ENCODE peak calls at places on chromosomes 6 and 20, in seven cellular contexts. One of them, this sample, is unnamed. For H3K4me1, the result is how much of the 10 kb centered on the place peaks cover.

GRCh38 chr20:1894471-1894950 is 696 bp upstream of the SIRPA start:
- DNase-seq in heart right ventricle: no peak
- DNase-seq in PC-9: peak
- DNase-seq in kidney: peak
- DNase-seq in heart left ventricle: peak
- DNase-seq in tibial artery: peak
- DNase-seq in ascending aorta: no peak
- DNase-seq in this sample: peak

GRCh38 chr6:118325220-118325860 is 222.8 kb upstream of the PLN start:
- DNase-seq in heart right ventricle: no peak
- DNase-seq in PC-9: no peak
- DNase-seq in kidney: no peak
- DNase-seq in heart left ventricle: peak
- DNase-seq in tibial artery: peak
- DNase-seq in ascending aorta: peak
- DNase-seq in this sample: no peak

GRCh38 chr6:40419377-40419776 is 167.8 kb downstream of the LRFN2 start:
- DNase-seq in heart right ventricle: no peak
- DNase-seq in PC-9: no peak
- DNase-seq in kidney: no peak
- DNase-seq in heart left ventricle: no peak
- DNase-seq in tibial artery: peak
- DNase-seq in ascending aorta: no peak
- DNase-seq in this sample: no peak

GRCh38 chr6:7131390-7131789 is 23.6 kb downstream of the RREB1 start:
- DNase-seq in heart right ventricle: no peak
- DNase-seq in PC-9: no peak
- DNase-seq in kidney: no peak
- DNase-seq in heart left ventricle: no peak
- DNase-seq in tibial artery: no peak
- DNase-seq in ascending aorta: no peak
- DNase-seq in this sample: no peak

GRCh38 chr6:163797313-163797712 is 382.8 kb downstream of the QKI start:
- DNase-seq in heart right ventricle: no peak
- DNase-seq in PC-9: no peak
- DNase-seq in kidney: no peak
- DNase-seq in heart left ventricle: no peak
- DNase-seq in tibial artery: no peak
- DNase-seq in ascending aorta: no peak
- DNase-seq in this sample: no peak

GRCh38 chr6:43269273-43270007 is 26.2 kb downstream of the TTBK1 start:
- DNase-seq in heart right ventricle: peak
- DNase-seq in PC-9: no peak
- DNase-seq in kidney: no peak
- DNase-seq in heart left ventricle: peak
- DNase-seq in tibial artery: no peak
- DNase-seq in ascending aorta: no peak
- DNase-seq in this sample: peak

GRCh38 chr6:273441-274111 is 18.7 kb upstream of the DUSP22 start:
- DNase-seq in heart right ventricle: no peak
- DNase-seq in PC-9: no peak
- DNase-seq in kidney: no peak
- DNase-seq in heart left ventricle: no peak
- DNase-seq in tibial artery: no peak
- DNase-seq in ascending aorta: no peak
- DNase-seq in this sample: no peak

GRCh38 chr20:59248031-59248684 is 52.3 kb upstream of the EDN3 start:
- DNase-seq in heart right ventricle: no peak
- DNase-seq in PC-9: no peak
- DNase-seq in kidney: no peak
- DNase-seq in heart left ventricle: no peak
- DNase-seq in tibial artery: no peak
- DNase-seq in ascending aorta: no peak
- DNase-seq in this sample: no peak

GRCh38 chr20:43515628-43516027 is 8.1 kb downstream of the L3MBTL1 start:
- DNase-seq in heart right ventricle: no peak
- DNase-seq in PC-9: no peak
- DNase-seq in kidney: no peak
- DNase-seq in heart left ventricle: no peak
- DNase-seq in tibial artery: no peak
- DNase-seq in ascending aorta: no peak
- DNase-seq in this sample: no peak

GRCh38 chr6:95577317-95578105 is at the start of gene MANEA:
- DNase-seq in heart right ventricle: peak
- DNase-seq in PC-9: peak
- DNase-seq in kidney: peak
- DNase-seq in heart left ventricle: peak
- DNase-seq in tibial artery: peak
- DNase-seq in ascending aorta: peak
- DNase-seq in this sample: peak

GRCh38 chr6:161010418-161010817 is 18.8 kb downstream of the MAP3K4 start:
- DNase-seq in heart right ventricle: no peak
- DNase-seq in PC-9: no peak
- DNase-seq in kidney: no peak
- DNase-seq in heart left ventricle: no peak
- DNase-seq in tibial artery: no peak
- DNase-seq in ascending aorta: no peak
- DNase-seq in this sample: no peak

GRCh38 chr6:157169186-157169585 is 154.1 kb downstream of the TMEM242 start:
- DNase-seq in heart right ventricle: no peak
- DNase-seq in PC-9: no peak
- DNase-seq in kidney: no peak
- DNase-seq in heart left ventricle: no peak
- DNase-seq in tibial artery: no peak
- DNase-seq in ascending aorta: no peak
- DNase-seq in this sample: no peak

GRCh38 chr6:27911953-27912446 is at the start of gene OR2B2:
- DNase-seq in heart right ventricle: no peak
- DNase-seq in PC-9: no peak
- DNase-seq in kidney: no peak
- DNase-seq in heart left ventricle: no peak
- DNase-seq in tibial artery: no peak
- DNase-seq in ascending aorta: no peak
- DNase-seq in this sample: no peak

GRCh38 chr6:96761794-96762193 is 75.5 kb downstream of the GPR63 start:
- DNase-seq in heart right ventricle: no peak
- DNase-seq in PC-9: no peak
- DNase-seq in kidney: no peak
- DNase-seq in heart left ventricle: no peak
- DNase-seq in tibial artery: no peak
- DNase-seq in ascending aorta: no peak
- DNase-seq in this sample: no peak

GRCh38 chr20:25355191-25355590 is 35.4 kb downstream of the ABHD12 start:
- DNase-seq in heart right ventricle: no peak
- DNase-seq in PC-9: no peak
- DNase-seq in kidney: no peak
- DNase-seq in heart left ventricle: no peak
- DNase-seq in tibial artery: no peak
- DNase-seq in ascending aorta: no peak
- DNase-seq in this sample: no peak
- H3K4me3 ChIP-seq in heart right ventricle: no peak
- H3K4me3 ChIP-seq in PC-9: no peak
- H3K4me3 ChIP-seq in kidney: no peak
- H3K4me3 ChIP-seq in heart left ventricle: no peak
- H3K4me3 ChIP-seq in tibial artery: no peak
- H3K4me3 ChIP-seq in ascending aorta: no peak
- H3K4me3 ChIP-seq in this sample: no peak

DNA sequence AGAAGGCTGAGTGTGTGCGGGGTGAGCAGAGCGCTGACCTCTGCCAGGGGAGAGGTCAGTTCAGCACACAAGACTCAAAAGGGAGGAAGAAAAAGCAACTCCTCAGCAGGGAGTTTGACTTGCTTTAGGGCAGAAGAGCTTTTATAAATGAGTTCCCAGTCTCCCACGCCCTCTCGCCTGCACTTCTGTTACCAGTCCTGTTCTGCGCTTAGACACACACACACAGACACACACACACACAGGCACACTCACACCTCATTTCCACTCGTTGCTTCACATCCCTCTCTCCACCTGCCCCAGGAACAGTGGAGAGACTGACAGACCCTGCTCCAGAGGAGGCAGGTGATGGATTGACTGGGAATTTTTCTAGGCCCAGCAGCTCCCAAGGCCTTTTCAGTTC is 43.9 kb downstream of the JAG1 start:
- DNase-seq in heart right ventricle: no peak
- DNase-seq in PC-9: no peak
- DNase-seq in kidney: no peak
- DNase-seq in heart left ventricle: no peak
- DNase-seq in tibial artery: no peak
- DNase-seq in ascending aorta: no peak
- DNase-seq in this sample: no peak
- H3K4me1 ChIP-seq in heart right ventricle: under half
- H3K4me1 ChIP-seq in PC-9: under half
- H3K4me1 ChIP-seq in kidney: under half
- H3K4me1 ChIP-seq in heart left ventricle: under half
- H3K4me1 ChIP-seq in tibial artery: under half
- H3K4me1 ChIP-seq in ascending aorta: under half
- H3K4me1 ChIP-seq in this sample: under half

GRCh38 chr6:112511441-112511840 is 164.3 kb downstream of the RFPL4B start:
- DNase-seq in heart right ventricle: no peak
- DNase-seq in PC-9: no peak
- DNase-seq in kidney: no peak
- DNase-seq in heart left ventricle: no peak
- DNase-seq in tibial artery: no peak
- DNase-seq in ascending aorta: no peak
- DNase-seq in this sample: no peak
- H3K4me3 ChIP-seq in heart right ventricle: no peak
- H3K4me3 ChIP-seq in PC-9: no peak
- H3K4me3 ChIP-seq in kidney: no peak
- H3K4me3 ChIP-seq in heart left ventricle: no peak
- H3K4me3 ChIP-seq in tibial artery: no peak
- H3K4me3 ChIP-seq in ascending aorta: no peak
- H3K4me3 ChIP-seq in this sample: no peak

GRCh38 chr20:44642203-44643153 is 9.0 kb downstream of the ADA start:
- DNase-seq in heart right ventricle: peak
- DNase-seq in PC-9: peak
- DNase-seq in kidney: peak
- DNase-seq in heart left ventricle: peak
- DNase-seq in tibial artery: peak
- DNase-seq in ascending aorta: no peak
- DNase-seq in this sample: peak
- H3K4me1 ChIP-seq in heart right ventricle: under half
- H3K4me1 ChIP-seq in PC-9: under half
- H3K4me1 ChIP-seq in kidney: under half
- H3K4me1 ChIP-seq in heart left ventricle: half or more
- H3K4me1 ChIP-seq in tibial artery: under half
- H3K4me1 ChIP-seq in ascending aorta: under half
- H3K4me1 ChIP-seq in this sample: under half

GRCh38 chr20:31820228-31820627 is 1.1 kb downstream of the MYLK2 start:
- DNase-seq in heart right ventricle: no peak
- DNase-seq in PC-9: no peak
- DNase-seq in kidney: no peak
- DNase-seq in heart left ventricle: no peak
- DNase-seq in tibial artery: peak
- DNase-seq in ascending aorta: no peak
- DNase-seq in this sample: no peak
- H3K4me3 ChIP-seq in heart right ventricle: no peak
- H3K4me3 ChIP-seq in PC-9: no peak
- H3K4me3 ChIP-seq in kidney: no peak
- H3K4me3 ChIP-seq in heart left ventricle: no peak
- H3K4me3 ChIP-seq in tibial artery: no peak
- H3K4me3 ChIP-seq in ascending aorta: no peak
- H3K4me3 ChIP-seq in this sample: no peak

This sample was measured in SJCRH30.